ENCODE peak calls at places on chromosome 16, in nine cellular contexts. One of them, this sample, is unnamed.

GRCh38 chr16:71424626-71425025 is 17.2 kb downstream of the TLE7 start:
- DNase-seq in cardiac fibroblast: no peak
- DNase-seq in naive thymus-derived CD4-positive, alpha-beta T cell: no peak
- DNase-seq in K562: no peak
- DNase-seq in HAP-1: no peak
- DNase-seq in CD4-positive, alpha-beta memory T cell: no peak
- DNase-seq in A549: no peak
- DNase-seq in HL-60: no peak
- DNase-seq in left lung: no peak
- DNase-seq in this sample: no peak

GRCh38 chr16:51151435-51151950 is 423 bp upstream of the SALL1 start:
- DNase-seq in left lung: no peak
- DNase-seq in CD4-positive, alpha-beta memory T cell: no peak
- DNase-seq in cardiac fibroblast: peak; percentile 13
- DNase-seq in naive thymus-derived CD4-positive, alpha-beta T cell: no peak
- DNase-seq in HL-60: no peak
- DNase-seq in HAP-1: peak; percentile 94
- DNase-seq in K562: no peak
- DNase-seq in A549: peak; percentile 15
- DNase-seq in this sample: no peak

GRCh38 chr16:50152386-50152806 is 710 bp upstream of the TENT4B start:
- DNase-seq in CD4-positive, alpha-beta memory T cell: peak; percentile 83
- DNase-seq in HAP-1: peak; percentile 54
- DNase-seq in cardiac fibroblast: peak; percentile 44
- DNase-seq in HL-60: peak; percentile 51
- DNase-seq in K562: no peak
- DNase-seq in A549: peak; percentile 56
- DNase-seq in naive thymus-derived CD4-positive, alpha-beta T cell: peak; percentile 75
- DNase-seq in left lung: no peak
- DNase-seq in this sample: peak; percentile 58

GRCh38 chr16:76539609-76540008 is 262.4 kb downstream of the CNTNAP4 start:
- DNase-seq in cardiac fibroblast: no peak
- DNase-seq in naive thymus-derived CD4-positive, alpha-beta T cell: no peak
- DNase-seq in K562: no peak
- DNase-seq in HAP-1: no peak
- DNase-seq in CD4-positive, alpha-beta memory T cell: no peak
- DNase-seq in A549: no peak
- DNase-seq in HL-60: no peak
- DNase-seq in left lung: no peak
- DNase-seq in this sample: no peak

GRCh38 chr16:75272097-75272548 is 20.7 kb upstream of the BCAR1 start:
- DNase-seq in cardiac fibroblast: no peak
- DNase-seq in naive thymus-derived CD4-positive, alpha-beta T cell: no peak
- DNase-seq in CD4-positive, alpha-beta memory T cell: no peak
- DNase-seq in K562: no peak
- DNase-seq in HAP-1: no peak
- DNase-seq in left lung: no peak
- DNase-seq in A549: no peak
- DNase-seq in HL-60: peak; percentile 61
- DNase-seq in this sample: no peak

GRCh38 chr16:50742521-50743150 is 750 bp downstream of the CYLD start:
- DNase-seq in naive thymus-derived CD4-positive, alpha-beta T cell: peak; percentile 70
- DNase-seq in cardiac fibroblast: peak; percentile 58
- DNase-seq in CD4-positive, alpha-beta memory T cell: peak; percentile 80
- DNase-seq in HAP-1: peak; percentile 27
- DNase-seq in left lung: no peak
- DNase-seq in A549: no peak
- DNase-seq in HL-60: peak; percentile 40
- DNase-seq in K562: peak; percentile 21
- DNase-seq in this sample: peak; percentile 48

GRCh38 chr16:58337090-58337444 is 42.2 kb upstream of the PRSS54 start:
- DNase-seq in cardiac fibroblast: no peak
- DNase-seq in left lung: no peak
- DNase-seq in HAP-1: no peak
- DNase-seq in K562: no peak
- DNase-seq in CD4-positive, alpha-beta memory T cell: no peak
- DNase-seq in HL-60: peak; percentile 7
- DNase-seq in naive thymus-derived CD4-positive, alpha-beta T cell: no peak
- DNase-seq in A549: no peak
- DNase-seq in this sample: peak; percentile 6

GRCh38 chr16:3562914-3563480 is 14.2 kb downstream of the NLRC3 start:
- DNase-seq in HAP-1: no peak
- DNase-seq in HL-60: no peak
- DNase-seq in K562: no peak
- DNase-seq in left lung: peak; percentile 73
- DNase-seq in CD4-positive, alpha-beta memory T cell: no peak
- DNase-seq in cardiac fibroblast: no peak
- DNase-seq in naive thymus-derived CD4-positive, alpha-beta T cell: no peak
- DNase-seq in A549: no peak
- DNase-seq in this sample: no peak

GRCh38 chr16:3983081-3983520 is 102.6 kb upstream of the CREBBP start:
- DNase-seq in naive thymus-derived CD4-positive, alpha-beta T cell: peak; percentile 25
- DNase-seq in HL-60: peak; percentile 72
- DNase-seq in HAP-1: peak; percentile 67
- DNase-seq in A549: peak; percentile 81
- DNase-seq in CD4-positive, alpha-beta memory T cell: no peak
- DNase-seq in cardiac fibroblast: peak; percentile 71
- DNase-seq in K562: peak; percentile 78
- DNase-seq in left lung: no peak
- DNase-seq in this sample: peak; percentile 75

GRCh38 chr16:20300312-20301097 is 26.8 kb downstream of the GP2 start:
- DNase-seq in left lung: no peak
- DNase-seq in HL-60: peak; percentile 64
- DNase-seq in HAP-1: peak; percentile 64
- DNase-seq in cardiac fibroblast: peak; percentile 64
- DNase-seq in CD4-positive, alpha-beta memory T cell: no peak
- DNase-seq in naive thymus-derived CD4-positive, alpha-beta T cell: no peak
- DNase-seq in K562: peak; percentile 70
- DNase-seq in A549: peak; percentile 63
- DNase-seq in this sample: peak; percentile 79

GRCh38 chr16:50260206-50261159 is 5.9 kb upstream of the ADCY7 start:
- DNase-seq in HL-60: no peak
- DNase-seq in naive thymus-derived CD4-positive, alpha-beta T cell: no peak
- DNase-seq in CD4-positive, alpha-beta memory T cell: no peak
- DNase-seq in left lung: no peak
- DNase-seq in HAP-1: no peak
- DNase-seq in K562: no peak
- DNase-seq in cardiac fibroblast: no peak
- DNase-seq in A549: no peak
- DNase-seq in this sample: peak; percentile 25

GRCh38 chr16:9258423-9259051 is 167.1 kb downstream of the HAPSTR1 start:
- DNase-seq in CD4-positive, alpha-beta memory T cell: no peak
- DNase-seq in HL-60: peak; percentile 37
- DNase-seq in naive thymus-derived CD4-positive, alpha-beta T cell: no peak
- DNase-seq in HAP-1: peak; percentile 54
- DNase-seq in left lung: no peak
- DNase-seq in cardiac fibroblast: peak; percentile 6
- DNase-seq in K562: peak; percentile 49
- DNase-seq in A549: peak; percentile 52
- DNase-seq in this sample: peak; percentile 56

GRCh38 chr16:31265329-31266245 is 5.8 kb downstream of the ITGAM start:
- DNase-seq in naive thymus-derived CD4-positive, alpha-beta T cell: no peak
- DNase-seq in CD4-positive, alpha-beta memory T cell: peak; percentile 83
- DNase-seq in HL-60: no peak
- DNase-seq in K562: peak; percentile 3
- DNase-seq in left lung: peak; percentile 88
- DNase-seq in cardiac fibroblast: peak; percentile 39
- DNase-seq in A549: peak; percentile 85
- DNase-seq in HAP-1: no peak
- DNase-seq in this sample: no peak

GRCh38 chr16:66426112-66427035 is 721 bp upstream of the BEAN1 start:
- DNase-seq in cardiac fibroblast: no peak
- DNase-seq in K562: no peak
- DNase-seq in HL-60: no peak
- DNase-seq in A549: no peak
- DNase-seq in naive thymus-derived CD4-positive, alpha-beta T cell: no peak
- DNase-seq in HAP-1: no peak
- DNase-seq in CD4-positive, alpha-beta memory T cell: no peak
- DNase-seq in left lung: no peak
- DNase-seq in this sample: no peak

GRCh38 chr16:68605746-68606145 is 39.4 kb upstream of the CDH3 start:
- DNase-seq in naive thymus-derived CD4-positive, alpha-beta T cell: no peak
- DNase-seq in K562: no peak
- DNase-seq in left lung: no peak
- DNase-seq in CD4-positive, alpha-beta memory T cell: no peak
- DNase-seq in HAP-1: no peak
- DNase-seq in cardiac fibroblast: no peak
- DNase-seq in A549: no peak
- DNase-seq in HL-60: no peak
- DNase-seq in this sample: no peak

GRCh38 chr16:28202147-28202746 is 9.5 kb downstream of the XPO6 start:
- DNase-seq in cardiac fibroblast: no peak
- DNase-seq in left lung: no peak
- DNase-seq in HL-60: peak; percentile 23
- DNase-seq in CD4-positive, alpha-beta memory T cell: peak; percentile 61
- DNase-seq in HAP-1: no peak
- DNase-seq in A549: peak; percentile 29
- DNase-seq in naive thymus-derived CD4-positive, alpha-beta T cell: no peak
- DNase-seq in K562: peak; percentile 62
- DNase-seq in this sample: no peak

GRCh38 chr16:82855471-82855870 is 228.7 kb downstream of the CDH13 start:
- DNase-seq in left lung: no peak
- DNase-seq in CD4-positive, alpha-beta memory T cell: no peak
- DNase-seq in K562: no peak
- DNase-seq in HL-60: no peak
- DNase-seq in cardiac fibroblast: no peak
- DNase-seq in HAP-1: no peak
- DNase-seq in A549: no peak
- DNase-seq in naive thymus-derived CD4-positive, alpha-beta T cell: no peak
- DNase-seq in this sample: no peak

GRCh38 chr16:81739503-81739902 is 39.6 kb upstream of the PLCG2 start:
- DNase-seq in HL-60: peak; percentile 61
- DNase-seq in left lung: no peak
- DNase-seq in HAP-1: no peak
- DNase-seq in K562: no peak
- DNase-seq in A549: no peak
- DNase-seq in CD4-positive, alpha-beta memory T cell: no peak
- DNase-seq in naive thymus-derived CD4-positive, alpha-beta T cell: no peak
- DNase-seq in cardiac fibroblast: no peak
- DNase-seq in this sample: no peak
- H3K4me3 ChIP-seq in HL-60: peak overlapping the region; percentile 21
- H3K4me3 ChIP-seq in left lung: no peak overlapping the region
- H3K4me3 ChIP-seq in HAP-1: no peak overlapping the region
- H3K4me3 ChIP-seq in K562: no peak overlapping the region
- H3K4me3 ChIP-seq in A549: no peak overlapping the region
- H3K4me3 ChIP-seq in CD4-positive, alpha-beta memory T cell: no peak overlapping the region
- H3K4me3 ChIP-seq in naive thymus-derived CD4-positive, alpha-beta T cell: no peak overlapping the region
- H3K4me3 ChIP-seq in cardiac fibroblast: no peak overlapping the region
- H3K4me3 ChIP-seq in this sample: no peak overlapping the region

GRCh38 chr16:55478827-55479559 is at the start of gene MMP2:
- DNase-seq in K562: no peak
- DNase-seq in naive thymus-derived CD4-positive, alpha-beta T cell: no peak
- DNase-seq in left lung: peak; percentile 78
- DNase-seq in HAP-1: peak; percentile 38
- DNase-seq in CD4-positive, alpha-beta memory T cell: no peak
- DNase-seq in cardiac fibroblast: peak; percentile 79
- DNase-seq in A549: no peak
- DNase-seq in HL-60: peak; percentile 41
- DNase-seq in this sample: no peak

GRCh38 chr16:55480228-55480655 is 1.2 kb downstream of the MMP2 start:
- DNase-seq in naive thymus-derived CD4-positive, alpha-beta T cell: no peak
- DNase-seq in cardiac fibroblast: peak; percentile 92
- DNase-seq in left lung: peak; percentile 86
- DNase-seq in HAP-1: no peak
- DNase-seq in A549: no peak
- DNase-seq in CD4-positive, alpha-beta memory T cell: no peak
- DNase-seq in HL-60: peak; percentile 37
- DNase-seq in K562: no peak
- DNase-seq in this sample: no peak

GRCh38 chr16:55487048-55487803 is 8.2 kb downstream of the MMP2 start:
- DNase-seq in A549: no peak
- DNase-seq in CD4-positive, alpha-beta memory T cell: no peak
- DNase-seq in HAP-1: no peak
- DNase-seq in HL-60: no peak
- DNase-seq in cardiac fibroblast: peak; percentile 94
- DNase-seq in naive thymus-derived CD4-positive, alpha-beta T cell: no peak
- DNase-seq in K562: no peak
- DNase-seq in left lung: no peak
- DNase-seq in this sample: no peak

GRCh38 chr16:55479560-55480197 is 681 bp downstream of the MMP2 start:
- DNase-seq in naive thymus-derived CD4-positive, alpha-beta T cell: no peak
- DNase-seq in A549: no peak
- DNase-seq in left lung: no peak
- DNase-seq in HL-60: no peak
- DNase-seq in K562: no peak
- DNase-seq in HAP-1: no peak
- DNase-seq in cardiac fibroblast: peak; percentile 22
- DNase-seq in CD4-positive, alpha-beta memory T cell: no peak
- DNase-seq in this sample: no peak

GRCh38 chr16:55482056-55482455 is 3.1 kb downstream of the MMP2 start:
- DNase-seq in HAP-1: no peak
- DNase-seq in CD4-positive, alpha-beta memory T cell: no peak
- DNase-seq in naive thymus-derived CD4-positive, alpha-beta T cell: no peak
- DNase-seq in A549: no peak
- DNase-seq in left lung: no peak
- DNase-seq in K562: no peak
- DNase-seq in HL-60: no peak
- DNase-seq in cardiac fibroblast: peak; percentile 57
- DNase-seq in this sample: no peak
- H3K4me3 ChIP-seq in HAP-1: no peak overlapping the region
- H3K4me3 ChIP-seq in CD4-positive, alpha-beta memory T cell: no peak overlapping the region
- H3K4me3 ChIP-seq in naive thymus-derived CD4-positive, alpha-beta T cell: no peak overlapping the region
- H3K4me3 ChIP-seq in A549: no peak overlapping the region
- H3K4me3 ChIP-seq in left lung: no peak overlapping the region
- H3K4me3 ChIP-seq in K562: no peak overlapping the region
- H3K4me3 ChIP-seq in HL-60: no peak overlapping the region
- H3K4me3 ChIP-seq in cardiac fibroblast: no peak overlapping the region
- H3K4me3 ChIP-seq in this sample: no peak overlapping the region

DNA sequence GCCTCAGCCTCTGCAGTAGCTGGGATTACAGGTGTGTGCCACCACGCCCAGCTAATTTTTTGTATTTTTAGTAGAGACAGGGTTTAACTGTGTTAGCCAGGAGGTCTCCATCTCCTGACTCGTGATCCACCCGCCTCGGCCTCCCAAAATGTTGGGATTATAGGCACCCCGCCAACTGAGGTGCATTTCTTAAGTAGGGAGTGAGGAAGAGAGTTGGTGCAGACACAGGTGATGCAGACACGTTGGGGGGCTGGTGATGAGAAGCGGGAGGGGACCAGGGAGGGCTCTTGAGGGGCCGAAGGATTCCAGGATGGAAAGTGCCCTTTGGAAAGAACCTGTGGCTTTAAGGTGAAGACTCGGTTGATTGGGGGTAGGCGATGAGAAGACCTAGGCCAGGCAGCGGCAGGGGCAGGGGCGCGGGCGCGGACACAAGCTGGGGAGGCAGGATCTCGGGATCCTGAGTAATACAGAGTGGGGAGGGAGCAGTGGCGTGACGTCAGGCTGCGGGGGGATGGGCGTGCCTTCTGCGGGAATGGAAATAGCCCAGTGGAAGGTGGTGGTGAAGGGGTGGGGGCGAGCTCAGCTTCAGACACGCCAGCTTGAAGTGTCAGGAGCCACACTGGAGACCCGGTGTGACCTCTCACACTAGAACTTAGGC is 2.5 kb upstream of the ATP6V0C start:
- DNase-seq in A549: no peak
- DNase-seq in HAP-1: no peak
- DNase-seq in K562: peak; percentile 84
- DNase-seq in naive thymus-derived CD4-positive, alpha-beta T cell: peak; percentile 7
- DNase-seq in CD4-positive, alpha-beta memory T cell: peak; percentile 36
- DNase-seq in left lung: peak; percentile 87
- DNase-seq in cardiac fibroblast: peak; percentile 66
- DNase-seq in HL-60: no peak
- DNase-seq in this sample: no peak
- H3K4me3 ChIP-seq in A549: no peak overlapping the region
- H3K4me3 ChIP-seq in HAP-1: no peak overlapping the region
- H3K4me3 ChIP-seq in K562: no peak overlapping the region
- H3K4me3 ChIP-seq in naive thymus-derived CD4-positive, alpha-beta T cell: no peak overlapping the region
- H3K4me3 ChIP-seq in CD4-positive, alpha-beta memory T cell: no peak overlapping the region
- H3K4me3 ChIP-seq in left lung: no peak overlapping the region
- H3K4me3 ChIP-seq in cardiac fibroblast: no peak overlapping the region
- H3K4me3 ChIP-seq in HL-60: no peak overlapping the region
- H3K4me3 ChIP-seq in this sample: no peak overlapping the region

GRCh38 chr16:73563709-73564108 is 515.8 kb upstream of the ZFHX3 start:
- DNase-seq in HL-60: no peak
- DNase-seq in HAP-1: no peak
- DNase-seq in A549: no peak
- DNase-seq in cardiac fibroblast: no peak
- DNase-seq in left lung: no peak
- DNase-seq in CD4-positive, alpha-beta memory T cell: no peak
- DNase-seq in naive thymus-derived CD4-positive, alpha-beta T cell: no peak
- DNase-seq in K562: no peak
- DNase-seq in this sample: no peak
- H3K4me3 ChIP-seq in HL-60: no peak overlapping the region
- H3K4me3 ChIP-seq in HAP-1: no peak overlapping the region
- H3K4me3 ChIP-seq in A549: no peak overlapping the region
- H3K4me3 ChIP-seq in cardiac fibroblast: no peak overlapping the region
- H3K4me3 ChIP-seq in left lung: no peak overlapping the region
- H3K4me3 ChIP-seq in CD4-positive, alpha-beta memory T cell: no peak overlapping the region
- H3K4me3 ChIP-seq in naive thymus-derived CD4-positive, alpha-beta T cell: no peak overlapping the region
- H3K4me3 ChIP-seq in K562: no peak overlapping the region
- H3K4me3 ChIP-seq in this sample: no peak overlapping the region